ENCODE peak calls at places on chromosome 11, in four cellular contexts. J, N, X and K are unnamed samples.

GRCh38 chr11:23903044-23903704 is 593.7 kb upstream of the LUZP2 start:
- DNase-seq in J (no peak), X (peak; percentile 5), N (peak; percentile 75), K (no peak)

GRCh38 chr11:57180141-57180561 is 1.6 kb upstream of the LRRC55 start:
- DNase-seq in X (no peak), J (no peak), N (no peak), K (no peak)

GRCh38 chr11:83467841-83468240 is 181.7 kb upstream of the CCDC90B start:
- DNase-seq in N (no peak), J (no peak), X (no peak), K (no peak)

GRCh38 chr11:120133216-120134105 is 4.5 kb downstream of the TRIM29 start:
- DNase-seq in N (no peak), X (no peak), J (peak; percentile 21), K (no peak)

GRCh38 chr11:128574576-128575011 is 12.8 kb downstream of the ETS1 start:
- DNase-seq in X (no peak), N (no peak), J (no peak), K (no peak)

GRCh38 chr11:82796970-82797594 is 63.4 kb upstream of the FAM181B start:
- DNase-seq in N (no peak), X (no peak), J (no peak), K (no peak)

GRCh38 chr11:114482114-114482513 is 42.8 kb downstream of the REXO2 start:
- DNase-seq in N (no peak), J (no peak), X (no peak), K (no peak)

GRCh38 chr11:26079966-26080365 is 252.0 kb upstream of the ANO3 start:
- DNase-seq in N (no peak), X (no peak), J (no peak), K (no peak)

GRCh38 chr11:115925568-115925904 is 421.3 kb upstream of the CADM1 start:
- DNase-seq in X (no peak), N (no peak), J (no peak), K (no peak)

GRCh38 chr11:78788533-78788932 is 213.9 kb upstream of the NARS2 start:
- DNase-seq in J (no peak), X (no peak), N (no peak), K (no peak)

GRCh38 chr11:116853461-116854073 is 16.1 kb upstream of the APOA1 start:
- DNase-seq in N (peak; percentile 96), J (no peak), X (peak; percentile 41), K (peak; percentile 37)

GRCh38 chr11:101010899-101011298 is 118.7 kb downstream of the PGR start:
- DNase-seq in X (no peak), J (no peak), N (no peak), K (no peak)

GRCh38 chr11:103396237-103396636 is 287.0 kb downstream of the DYNC2H1 start:
- DNase-seq in J (no peak), N (no peak), X (no peak), K (no peak)

GRCh38 chr11:116687458-116688201 is 85.2 kb downstream of the BUD13 start:
- DNase-seq in N (no peak), X (no peak), J (peak; percentile 11), K (no peak)

GRCh38 chr11:95363710-95364109 is 132.7 kb upstream of the SESN3 start:
- DNase-seq in X (no peak), N (no peak), J (no peak), K (no peak)

GRCh38 chr11:5197538-5197937 is 2.9 kb downstream of the OR51V1 start:
- DNase-seq in J (no peak), X (no peak), N (no peak), K (no peak)

GRCh38 chr11:107696140-107696539 is 15.7 kb downstream of the SLN start:
- DNase-seq in N (peak; percentile 79), X (peak; percentile 84), J (no peak), K (no peak)

GRCh38 chr11:74756571-74756970 is 7.9 kb downstream of the RNF169 start:
- DNase-seq in J (no peak), N (no peak), X (no peak), K (no peak)

GRCh38 chr11:86116996-86117705 is 48.3 kb upstream of the PICALM start:
- DNase-seq in J (no peak), X (no peak), N (peak; percentile 86), K (no peak)

GRCh38 chr11:2458321-2458720 is 13.5 kb downstream of the KCNQ1 start:
- DNase-seq in N (no peak), X (no peak), J (peak; percentile 71), K (no peak)

GRCh38 chr11:67439321-67440228 is 2.1 kb upstream of the PTPRCAP start:
- DNase-seq in N (no peak), X (no peak), J (no peak), K (no peak)

GRCh38 chr11:75073459-75074190 is 23.1 kb downstream of the OR2AT4 start:
- DNase-seq in N (no peak), J (no peak), X (no peak), K (no peak)

GRCh38 chr11:77474509-77475070 is 696 bp upstream of the PAK1 start:
- DNase-seq in X (no peak), J (no peak), N (no peak), K (no peak)

GRCh38 chr11:126834573-126834972 is 166.0 kb downstream of the KIRREL3 start:
- DNase-seq in N (no peak), X (no peak), J (no peak), K (no peak)

GRCh38 chr11:104967493-104968364 is 645 bp downstream of the CASP4 start:
- DNase-seq in X (peak; percentile 13), J (no peak), N (peak; percentile 39), K (no peak)

GRCh38 chr11:2794947-2795346 is 90.6 kb downstream of the CDKN1C start:
- DNase-seq in N (no peak), J (peak; percentile 53), X (no peak), K (peak; percentile 9)

GRCh38 chr11:48210052-48210451 is 6.6 kb upstream of the OR4B1 start:
- DNase-seq in J (no peak), X (no peak), N (no peak), K (no peak)

GRCh38 chr11:117221775-117222517 is 9.9 kb downstream of the PCSK7 start:
- DNase-seq in X (no peak), J (peak; percentile 77), N (peak; percentile 43), K (no peak)

GRCh38 chr11:13317293-13318080 is 39.9 kb downstream of the BMAL1 start:
- DNase-seq in N (no peak), X (no peak), J (no peak), K (no peak)

GRCh38 chr11:10499452-10500262 is 41.3 kb downstream of the RNF141 start:
- DNase-seq in N (no peak), J (peak; percentile 53), X (no peak), K (no peak)

GRCh38 chr11:76770642-76771445 is 12.3 kb upstream of the TSKU start:
- DNase-seq in N (peak; percentile 84), J (no peak), X (peak; percentile 72), K (no peak)

GRCh38 chr11:14193644-14194043 is 165.3 kb downstream of the RRAS2 start:
- DNase-seq in N (no peak), X (no peak), J (no peak), K (no peak)

GRCh38 chr11:27392715-27393114 is 29.7 kb upstream of the CCDC34 start:
- DNase-seq in N (peak; percentile 56), J (no peak), X (no peak), K (no peak)

GRCh38 chr11:114307524-114308203 is 11.5 kb downstream of the NNMT start:
- DNase-seq in X (no peak), J (peak; percentile 75), N (peak; percentile 75), K (no peak)

DNA sequence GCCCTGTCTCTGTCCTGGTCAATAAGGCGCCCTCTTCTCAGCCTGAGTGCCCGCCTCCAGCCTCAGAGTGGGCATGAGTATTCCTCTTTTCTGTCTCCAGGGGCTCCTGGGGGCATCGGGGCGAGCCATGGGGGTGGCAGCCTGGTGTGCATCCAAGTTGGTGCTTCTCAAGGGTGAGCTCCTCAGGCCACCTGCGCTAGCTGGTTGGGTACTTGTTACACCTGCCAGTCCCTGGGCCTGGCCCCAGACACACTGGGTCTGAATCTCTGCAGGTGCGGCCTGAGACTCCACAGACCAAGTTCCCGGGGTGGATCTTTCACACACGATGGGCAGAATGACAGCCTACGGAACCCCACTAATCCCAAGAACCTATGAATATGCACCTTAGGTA is 168.6 kb upstream of the B3GAT1 start:
- DNase-seq in J (no peak), X (no peak), N (no peak), K (no peak)
- H3K9me3 ChIP-seq in J (no peaks in the 10 kb centered on the region), X (no peaks in the 10 kb centered on the region), N (peaks cover 26% of the 10 kb centered on the region), K (no peaks in the 10 kb centered on the region)

GRCh38 chr11:1129143-1129665 is 28.5 kb upstream of the MUC5AC start:
- DNase-seq in X (no peak), J (no peak), N (no peak), K (no peak)
- H3K9me3 ChIP-seq in X (peaks cover 8% of the 10 kb centered on the region), J (no peaks in the 10 kb centered on the region), N (peaks cover 4% of the 10 kb centered on the region), K (peaks cover 5% of the 10 kb centered on the region)

GRCh38 chr11:70891844-70892380 is 360.5 kb downstream of the SHANK2 start:
- DNase-seq in J (no peak), X (no peak), N (no peak), K (no peak)
- H3K9me3 ChIP-seq in J (no peaks in the 10 kb centered on the region), X (peaks cover 2% of the 10 kb centered on the region), N (no peaks in the 10 kb centered on the region), K (no peaks in the 10 kb centered on the region)

GRCh38 chr11:22371188-22371587 is 33.0 kb downstream of the SLC17A6 start:
- DNase-seq in N (no peak), J (no peak), X (no peak), K (no peak)
- H3K9me3 ChIP-seq in N (no peaks in the 10 kb centered on the region), J (no peaks in the 10 kb centered on the region), X (no peaks in the 10 kb centered on the region), K (no peaks in the 10 kb centered on the region)

GRCh38 chr11:19661827-19662226 is 50.8 kb upstream of the NAV2 start:
- DNase-seq in N (no peak), J (no peak), X (no peak), K (no peak)
- H3K9me3 ChIP-seq in N (no peaks in the 10 kb centered on the region), J (no peaks in the 10 kb centered on the region), X (no peaks in the 10 kb centered on the region), K (no peaks in the 10 kb centered on the region)

GRCh38 chr11:70398834-70399680 is 728 bp downstream of the CTTN start:
- DNase-seq in N (no peak), J (peak; percentile 66), X (no peak), K (no peak)
- H3K9me3 ChIP-seq in N (no peaks in the 10 kb centered on the region), J (no peaks in the 10 kb centered on the region), X (no peaks in the 10 kb centered on the region), K (no peaks in the 10 kb centered on the region)

GRCh38 chr11:70705097-70705496 is 306.8 kb downstream of the CTTN start:
- DNase-seq in X (no peak), J (no peak), N (no peak), K (no peak)
- H3K9me3 ChIP-seq in X (no peaks in the 10 kb centered on the region), J (no peaks in the 10 kb centered on the region), N (peaks cover 4% of the 10 kb centered on the region), K (no peaks in the 10 kb centered on the region)

GRCh38 chr11:30549565-30549964 is 36.6 kb downstream of the MPPED2 start:
- DNase-seq in X (no peak), J (peak; percentile 76), N (no peak), K (no peak)
- H3K9me3 ChIP-seq in X (no peaks in the 10 kb centered on the region), J (no peaks in the 10 kb centered on the region), N (peaks cover 2% of the 10 kb centered on the region), K (no peaks in the 10 kb centered on the region)

GRCh38 chr11:37199082-37199481 is 601.0 kb upstream of the RAG2 start:
- DNase-seq in J (no peak), X (no peak), N (no peak), K (no peak)
- H3K9me3 ChIP-seq in J (no peaks in the 10 kb centered on the region), X (no peaks in the 10 kb centered on the region), N (no peaks in the 10 kb centered on the region), K (peaks cover 3% of the 10 kb centered on the region)

DNA sequence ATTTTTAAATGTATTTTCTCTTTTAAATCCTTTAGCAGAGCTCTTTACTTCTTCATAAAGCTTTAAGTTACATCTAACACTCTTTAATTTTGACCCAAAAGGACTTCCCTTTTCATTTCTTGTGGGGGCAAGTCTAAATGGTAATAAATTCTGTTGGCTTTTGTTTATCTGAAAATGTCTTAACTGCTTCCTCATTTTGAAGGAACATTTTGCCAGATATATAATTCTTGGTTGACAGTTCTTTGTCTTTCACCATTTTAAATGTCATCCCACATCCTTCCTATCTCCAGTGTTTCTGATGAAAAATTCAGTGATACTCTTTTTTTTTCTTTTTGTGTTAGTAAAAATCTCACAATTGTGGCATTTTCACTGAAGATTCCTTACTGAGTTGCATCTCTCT is 44.7 kb upstream of the ZBTB44 start:
- DNase-seq in X (no peak), N (no peak), J (no peak), K (no peak)
- H3K9me3 ChIP-seq in X (peaks cover 13% of the 10 kb centered on the region), N (no peaks in the 10 kb centered on the region), J (peaks cover 3% of the 10 kb centered on the region), K (peaks cover 7% of the 10 kb centered on the region)